ENCODE peak calls at places on chromosomes 13 and 19, in seven cellular contexts. U is IMR-90, Q is mesendoderm, T is H1, H is neuronal stem cell, S is mesenchymal stem cell, G is trophoblast cell. V is an unnamed sample.

GRCh38 chr13:70816853-70817252 is 708.6 kb upstream of the KLHL1 start:
- DNase-seq in U (peak), Q (no peak), T (no peak), H (no peak), S (peak), G (no peak), V (no peak)

GRCh38 chr19:50658438-50659317 is 9.4 kb downstream of the C19orf81 start:
- DNase-seq in U (peak), Q (peak), T (peak), H (peak), S (no peak), G (peak), V (peak)

GRCh38 chr19:28638445-28638844 is 574.5 kb downstream of the UQCRFS1 start:
- DNase-seq in U (no peak), Q (no peak), T (no peak), H (no peak), S (no peak), G (no peak), V (no peak)

GRCh38 chr19:41904118-41904870 is 21.3 kb downstream of the ARHGEF1 start:
- DNase-seq in U (no peak), Q (no peak), T (no peak), H (no peak), S (no peak), G (no peak), V (no peak)

GRCh38 chr13:75145926-75146325 is 336.0 kb downstream of the TBC1D4 start:
- DNase-seq in U (no peak), Q (no peak), T (no peak), H (no peak), S (no peak), G (no peak), V (no peak)

GRCh38 chr13:43676320-43676719 is 110.5 kb downstream of the ENOX1 start:
- DNase-seq in U (no peak), Q (no peak), T (no peak), H (no peak), S (no peak), G (no peak), V (no peak)

GRCh38 chr13:30125422-30126073 is 181.8 kb downstream of the KATNAL1 start:
- DNase-seq in U (peak), Q (no peak), T (no peak), H (no peak), S (peak), G (no peak), V (no peak)

GRCh38 chr19:45632468-45633196 is 6.6 kb downstream of the EML2 start:
- DNase-seq in U (peak), Q (peak), T (no peak), H (peak), S (peak), G (peak), V (peak)

GRCh38 chr13:102440259-102440936 is 38.5 kb upstream of the FGF14 start:
- DNase-seq in U (no peak), Q (no peak), T (no peak), H (no peak), S (no peak), G (no peak), V (no peak)

GRCh38 chr13:110372676-110373075 is 65.6 kb downstream of the COL4A2 start:
- DNase-seq in U (no peak), Q (no peak), T (no peak), H (no peak), S (no peak), G (no peak), V (no peak)

GRCh38 chr19:48470856-48471255 is 1.7 kb downstream of the CYTH2 start:
- DNase-seq in U (no peak), Q (no peak), T (no peak), H (no peak), S (no peak), G (peak), V (no peak)

GRCh38 chr19:27618006-27618405 is 1594.9 kb downstream of the UQCRFS1 start:
- DNase-seq in U (no peak), Q (no peak), T (no peak), H (no peak), S (no peak), G (no peak), V (no peak)

GRCh38 chr13:51125495-51126226 is 14.6 kb upstream of the C13orf42 start:
- DNase-seq in U (peak), Q (peak), T (peak), H (peak), S (peak), G (peak), V (peak)

GRCh38 chr19:18852634-18853033 is 20.9 kb downstream of the UPF1 start:
- DNase-seq in U (no peak), Q (no peak), T (no peak), H (no peak), S (no peak), G (no peak), V (no peak)

GRCh38 chr13:73056054-73056962 is 2.5 kb upstream of the KLF5 start:
- DNase-seq in U (peak), Q (no peak), T (no peak), H (no peak), S (peak), G (no peak), V (no peak)

DNA sequence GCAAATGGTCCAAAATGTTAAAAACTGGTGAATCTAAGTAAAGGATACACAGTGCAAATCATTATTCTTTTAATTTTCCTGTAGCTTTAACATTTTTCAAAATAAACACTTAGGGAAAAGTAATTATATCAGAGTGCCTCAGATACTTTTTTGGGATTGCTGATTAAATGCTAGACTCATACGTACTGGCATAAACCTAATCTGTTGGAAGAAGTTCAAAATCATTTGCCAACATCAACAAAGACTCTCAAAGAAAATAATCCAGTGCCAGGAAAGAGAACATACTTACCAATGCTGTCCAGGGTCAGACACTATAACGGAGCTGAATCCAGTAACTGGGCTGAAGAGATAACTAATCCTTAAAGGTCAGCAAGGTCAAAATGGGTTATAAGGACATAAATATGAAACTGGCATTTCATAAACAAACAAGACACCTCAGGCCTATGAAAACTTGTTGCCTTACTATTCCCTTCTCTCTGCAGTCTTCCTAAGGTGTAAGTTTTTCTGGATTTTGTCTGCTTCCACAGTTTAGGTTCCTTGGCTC is 3.3 kb upstream of the ZNF420 start:
- DNase-seq in U (no peak), Q (no peak), T (no peak), H (no peak), S (no peak), G (no peak), V (no peak)
- H3K4ac ChIP-seq in U (no peak), Q (no peak), T (no peak), H (no peak), S (no peak), G (no peak), V (no peak)

DNA sequence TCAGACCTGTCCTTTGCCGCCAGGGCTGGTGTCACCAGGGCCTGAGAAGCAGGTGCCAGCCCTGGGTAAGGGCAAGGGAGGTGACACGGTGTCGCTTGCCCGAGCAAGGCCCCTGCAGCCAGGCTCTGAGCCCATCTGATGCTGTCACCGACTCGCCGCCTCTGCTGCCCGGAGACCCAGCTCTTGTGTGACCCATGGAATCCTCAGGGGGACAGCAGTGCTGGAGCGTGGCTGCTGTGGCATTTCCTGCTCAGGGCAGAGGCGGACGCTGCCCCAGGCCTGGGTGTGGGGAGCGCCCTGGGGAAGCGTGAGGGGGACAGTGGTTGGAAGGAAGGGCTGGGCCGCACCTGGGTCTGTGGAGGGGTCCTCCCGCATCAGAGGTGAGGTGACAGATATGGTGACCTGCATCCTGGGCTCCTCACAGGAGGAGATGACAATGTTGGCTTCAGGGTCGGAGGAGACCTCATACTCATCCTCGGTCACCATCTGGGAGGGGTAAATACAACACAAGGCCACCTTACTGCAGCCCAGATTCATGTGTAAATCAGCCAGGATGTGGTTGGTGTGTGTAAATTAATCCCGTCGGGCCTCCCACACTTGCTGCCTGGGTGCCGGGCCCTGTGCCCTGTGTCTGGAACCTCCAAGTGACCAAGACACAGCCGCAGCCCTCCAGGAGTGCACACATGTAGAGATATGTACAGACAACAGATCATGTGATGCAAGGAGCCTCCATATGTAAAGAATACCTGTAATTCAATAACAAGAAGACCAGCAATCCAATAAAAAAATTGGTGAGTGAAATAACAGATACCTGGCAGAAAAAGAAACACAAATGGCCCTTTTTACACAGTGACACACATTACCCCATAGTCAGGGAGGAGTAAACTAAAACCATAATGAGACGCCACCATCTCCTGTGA is 27.6 kb upstream of the MATK start:
- DNase-seq in U (no peak), Q (no peak), T (no peak), H (no peak), S (no peak), G (no peak), V (peak)
- H3K23ac ChIP-seq in U (no peak), Q (no peak), T (no peak), H (peak), S (no peak), G (no peak), V (no peak)

GRCh38 chr19:43467730-43468129 is 2.3 kb upstream of the LYPD3 start:
- DNase-seq in U (peak), Q (no peak), T (no peak), H (no peak), S (peak), G (no peak), V (no peak)
- H3K4ac ChIP-seq in U (peak), Q (no peak), T (no peak), H (no peak), S (no peak), G (no peak), V (no peak)

DNA sequence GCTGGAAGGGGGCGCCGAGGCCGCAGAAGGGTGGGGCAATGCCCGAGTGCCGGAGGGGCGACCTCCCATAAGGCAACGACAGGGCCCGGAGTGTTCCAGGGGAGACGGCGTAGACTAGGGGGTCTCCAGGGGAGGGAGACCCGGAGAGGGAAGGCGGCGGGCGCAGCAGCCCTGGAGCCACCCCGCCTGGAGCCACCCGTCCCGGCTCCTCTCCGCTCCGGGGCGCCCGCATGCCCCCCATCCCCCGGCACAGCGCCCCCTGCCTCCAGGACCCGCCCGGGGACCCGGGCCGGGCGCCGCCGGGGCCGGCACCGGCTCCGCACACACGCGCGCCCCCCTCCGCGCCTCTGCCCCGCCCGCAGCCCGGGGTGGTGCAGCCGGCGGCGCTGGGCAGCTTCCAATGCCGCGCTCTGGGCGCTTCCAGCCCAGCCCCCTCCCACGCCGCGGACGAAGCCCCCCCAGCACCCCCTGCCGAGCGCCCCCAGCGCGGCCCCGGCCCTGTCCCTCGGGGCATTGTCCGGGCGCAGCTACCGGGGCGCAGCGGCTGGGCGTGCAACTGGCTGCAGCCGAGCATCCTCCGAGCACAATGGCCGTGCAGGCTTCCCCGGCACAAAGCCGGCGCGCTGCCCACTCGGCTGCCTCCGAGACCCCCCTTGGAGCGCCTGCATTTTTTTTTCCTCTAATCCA is 519 bp downstream of the PTPRS start:
- DNase-seq in U (no peak), Q (no peak), T (no peak), H (peak), S (no peak), G (no peak), V (no peak)
- H3K23ac ChIP-seq in U (no peak), Q (no peak), T (no peak), H (peak), S (no peak), G (no peak), V (no peak)

GRCh38 chr19:56132316-56132822 is 8.7 kb upstream of the ZNF444 start:
- DNase-seq in U (peak), Q (no peak), T (no peak), H (no peak), S (no peak), G (peak), V (no peak)

GRCh38 chr19:56133858-56134654 is 7.0 kb upstream of the ZNF444 start:
- DNase-seq in U (peak), Q (peak), T (no peak), H (no peak), S (no peak), G (no peak), V (no peak)

GRCh38 chr19:56134655-56134922 is 6.5 kb upstream of the ZNF444 start:
- DNase-seq in U (no peak), Q (no peak), T (no peak), H (no peak), S (no peak), G (no peak), V (no peak)

GRCh38 chr19:56126983-56127780 is 6.1 kb upstream of the ZNF787 start:
- DNase-seq in U (no peak), Q (no peak), T (no peak), H (no peak), S (no peak), G (no peak), V (no peak)

DNA sequence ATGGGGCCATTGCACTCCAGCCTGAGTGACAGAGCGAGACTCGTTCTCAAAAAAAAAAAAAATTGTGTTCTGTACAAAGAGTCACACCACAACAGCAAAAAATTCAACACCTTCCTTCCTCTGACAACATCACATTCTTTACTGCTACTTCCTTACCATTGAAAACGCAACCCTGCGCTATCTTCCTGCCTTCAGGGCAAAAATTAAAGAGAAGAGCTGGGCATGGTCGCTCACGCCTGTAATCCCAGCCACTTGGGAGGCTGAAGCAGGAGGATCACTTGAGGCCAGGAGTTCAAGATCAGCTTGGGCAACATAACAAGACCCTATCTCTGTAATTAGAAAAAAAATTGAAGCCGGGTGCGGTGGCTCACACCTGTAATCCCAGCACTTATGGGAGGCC is 9.4 kb upstream of the ZNF444 start:
- DNase-seq in U (no peak), Q (no peak), T (no peak), H (no peak), S (no peak), G (peak), V (no peak)
- H3K4ac ChIP-seq in U (peak), Q (no peak), T (no peak), H (no peak), S (no peak), G (no peak), V (no peak)

GRCh38 chr19:32671883-32672282 is 3.1 kb downstream of the ANKRD27 start:
- DNase-seq in U (no peak), Q (no peak), T (no peak), H (no peak), S (no peak), G (no peak), V (no peak)

GRCh38 chr19:32675720-32676185 is at the start of gene RGS9BP:
- DNase-seq in U (peak), Q (peak), T (no peak), H (peak), S (peak), G (peak), V (peak)

GRCh38 chr19:32674959-32675719 is at the start of gene ANKRD27:
- DNase-seq in U (peak), Q (peak), T (peak), H (peak), S (peak), G (peak), V (peak)

GRCh38 chr19:32674153-32674958 is 624 bp downstream of the ANKRD27 start:
- DNase-seq in U (no peak), Q (no peak), T (no peak), H (peak), S (no peak), G (no peak), V (no peak)

DNA sequence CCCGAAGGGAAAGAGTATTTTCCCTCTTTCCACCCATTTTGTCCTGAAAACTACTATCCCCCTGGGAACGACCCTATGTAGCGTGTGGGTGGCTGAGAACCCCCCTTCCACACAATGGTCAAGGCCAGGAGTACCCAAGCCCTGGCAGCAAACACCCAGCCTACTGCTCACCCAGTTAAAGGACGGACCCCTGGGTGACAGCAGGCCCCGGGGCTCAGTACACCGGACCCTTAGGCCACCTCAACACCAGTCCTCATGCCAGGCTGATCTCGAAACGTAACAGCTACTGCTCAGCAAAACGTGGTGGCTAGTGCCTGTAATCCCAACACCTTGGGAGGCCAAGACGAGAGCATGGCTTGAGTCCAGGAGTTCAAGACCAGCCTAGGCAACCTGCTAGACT is 1.4 kb downstream of the ANKRD27 start:
- DNase-seq in U (no peak), Q (no peak), T (no peak), H (no peak), S (no peak), G (no peak), V (no peak)
- H3K23ac ChIP-seq in U (peak), Q (no peak), T (no peak), H (no peak), S (no peak), G (no peak), V (no peak)

GRCh38 chr13:111512707-111513106 is 192.3 kb downstream of the TEX29 start:
- DNase-seq in U (no peak), Q (no peak), T (no peak), H (no peak), S (no peak), G (no peak), V (peak)

GRCh38 chr13:111510502-111511218 is 190.2 kb downstream of the TEX29 start:
- DNase-seq in U (no peak), Q (no peak), T (no peak), H (no peak), S (no peak), G (no peak), V (no peak)

GRCh38 chr13:111513766-111514611 is 193.5 kb downstream of the TEX29 start:
- DNase-seq in U (no peak), Q (no peak), T (no peak), H (no peak), S (no peak), G (no peak), V (peak)

GRCh38 chr13:111511219-111511732 is 190.8 kb downstream of the TEX29 start:
- DNase-seq in U (no peak), Q (no peak), T (no peak), H (no peak), S (no peak), G (no peak), V (no peak)

DNA sequence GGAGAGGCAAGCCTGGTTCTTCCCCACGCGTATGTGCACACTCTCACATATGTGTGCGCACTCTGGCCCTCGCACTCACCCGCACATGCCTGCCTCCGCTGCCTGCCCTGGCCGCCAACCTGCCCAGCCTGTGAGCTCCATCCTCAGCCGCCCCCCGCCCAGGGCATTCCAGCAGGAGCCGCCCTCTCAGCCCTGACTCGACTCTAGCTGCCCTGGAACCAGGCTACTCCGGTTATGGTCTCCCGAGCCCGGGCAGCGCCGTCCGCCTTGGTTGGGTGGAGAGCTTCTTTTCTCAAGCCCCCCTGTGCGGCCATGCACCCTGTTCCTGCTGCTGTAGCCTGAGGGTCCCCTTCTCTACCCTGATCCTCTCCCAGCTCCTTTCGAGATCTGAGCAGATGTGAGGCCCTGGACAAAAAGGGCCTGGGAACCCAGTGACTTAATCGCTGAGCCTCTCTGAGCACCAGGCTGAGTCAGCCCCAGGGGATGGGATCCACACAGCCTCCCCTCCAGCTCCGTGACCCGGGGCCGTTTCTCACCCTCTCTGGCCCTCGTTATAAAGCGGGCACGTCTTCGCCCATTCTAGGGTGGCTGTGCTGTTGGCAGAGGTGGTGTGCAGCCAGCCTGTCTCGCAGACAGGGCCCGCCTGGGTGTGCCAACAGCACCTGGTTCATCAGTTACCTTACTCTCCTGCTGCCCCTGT is 191.5 kb downstream of the TEX29 start:
- DNase-seq in U (no peak), Q (no peak), T (no peak), H (no peak), S (no peak), G (no peak), V (peak)
- H3K4ac ChIP-seq in U (no peak), Q (no peak), T (no peak), H (no peak), S (no peak), G (no peak), V (no peak)

V was measured in H9.